ENCODE peak calls at places on chromosomes 11 and 22, in five cellular contexts. One of them, this sample, is unnamed.

GRCh38 chr11:70569173-70569890 is 171.0 kb downstream of the CTTN start:
- DNase-seq in OCI-LY7: no peak
- DNase-seq in HFFc6: no peak
- DNase-seq in coronary artery: no peak
- DNase-seq in endothelial cell: no peak
- DNase-seq in this sample: no peak

GRCh38 chr11:29183301-29183700 is 833.5 kb downstream of the KCNA4 start:
- DNase-seq in OCI-LY7: no peak
- DNase-seq in HFFc6: no peak
- DNase-seq in coronary artery: no peak
- DNase-seq in endothelial cell: no peak
- DNase-seq in this sample: no peak

GRCh38 chr22:41132555-41132954 is 40.2 kb downstream of the EP300 start:
- DNase-seq in OCI-LY7: no peak
- DNase-seq in HFFc6: no peak
- DNase-seq in coronary artery: no peak
- DNase-seq in endothelial cell: no peak
- DNase-seq in this sample: no peak

GRCh38 chr11:94814238-94814976 is 46.3 kb downstream of the AMOTL1 start:
- DNase-seq in OCI-LY7: no peak
- DNase-seq in HFFc6: no peak
- DNase-seq in coronary artery: no peak
- DNase-seq in endothelial cell: no peak
- DNase-seq in this sample: no peak

GRCh38 chr22:48959496-48959895 is 868.2 kb downstream of the BRD1 start:
- DNase-seq in OCI-LY7: no peak
- DNase-seq in HFFc6: no peak
- DNase-seq in coronary artery: peak; percentile 56
- DNase-seq in endothelial cell: no peak
- DNase-seq in this sample: no peak

GRCh38 chr11:85236211-85236610 is 390.9 kb downstream of the DLG2 start:
- DNase-seq in OCI-LY7: no peak
- DNase-seq in HFFc6: no peak
- DNase-seq in coronary artery: no peak
- DNase-seq in endothelial cell: no peak
- DNase-seq in this sample: no peak

GRCh38 chr11:6567371-6567745 is 36.1 kb downstream of the RRP8 start:
- DNase-seq in OCI-LY7: no peak
- DNase-seq in HFFc6: no peak
- DNase-seq in coronary artery: no peak
- DNase-seq in endothelial cell: no peak
- DNase-seq in this sample: no peak

GRCh38 chr11:112150517-112150916 is 13.4 kb downstream of the IL18 start:
- DNase-seq in OCI-LY7: no peak
- DNase-seq in HFFc6: no peak
- DNase-seq in coronary artery: no peak
- DNase-seq in endothelial cell: no peak
- DNase-seq in this sample: no peak

GRCh38 chr22:46557736-46558480 is 20.5 kb upstream of the CELSR1 start:
- DNase-seq in OCI-LY7: no peak
- DNase-seq in HFFc6: no peak
- DNase-seq in coronary artery: no peak
- DNase-seq in endothelial cell: no peak
- DNase-seq in this sample: no peak

GRCh38 chr11:11501546-11502274 is 120.1 kb downstream of the GALNT18 start:
- DNase-seq in OCI-LY7: no peak
- DNase-seq in HFFc6: no peak
- DNase-seq in coronary artery: no peak
- DNase-seq in endothelial cell: no peak
- DNase-seq in this sample: peak; percentile 48

GRCh38 chr22:30004101-30004500 is 76.2 kb upstream of the HORMAD2 start:
- DNase-seq in OCI-LY7: no peak
- DNase-seq in HFFc6: no peak
- DNase-seq in coronary artery: no peak
- DNase-seq in endothelial cell: no peak
- DNase-seq in this sample: no peak

GRCh38 chr11:94002226-94002625 is 18.9 kb upstream of the HEPHL1 start:
- DNase-seq in OCI-LY7: no peak
- DNase-seq in HFFc6: peak; percentile 20
- DNase-seq in coronary artery: no peak
- DNase-seq in endothelial cell: no peak
- DNase-seq in this sample: peak; percentile 76

GRCh38 chr11:63007920-63008319 is 7.7 kb downstream of the SLC22A8 start:
- DNase-seq in OCI-LY7: no peak
- DNase-seq in HFFc6: no peak
- DNase-seq in coronary artery: no peak
- DNase-seq in endothelial cell: no peak
- DNase-seq in this sample: no peak

GRCh38 chr22:36197065-36197440 is 4.6 kb downstream of the APOL4 start:
- DNase-seq in OCI-LY7: peak; percentile 80
- DNase-seq in HFFc6: no peak
- DNase-seq in coronary artery: peak; percentile 76
- DNase-seq in endothelial cell: peak; percentile 61
- DNase-seq in this sample: no peak

GRCh38 chr11:36258730-36259360 is 30.4 kb downstream of the COMMD9 start:
- DNase-seq in OCI-LY7: peak; percentile 12
- DNase-seq in HFFc6: peak; percentile 72
- DNase-seq in coronary artery: no peak
- DNase-seq in endothelial cell: peak; percentile 75
- DNase-seq in this sample: peak; percentile 57

GRCh38 chr22:26617251-26618199 is at the start of gene CRYBB1:
- DNase-seq in OCI-LY7: peak; percentile 56
- DNase-seq in HFFc6: no peak
- DNase-seq in coronary artery: no peak
- DNase-seq in endothelial cell: no peak
- DNase-seq in this sample: no peak

GRCh38 chr11:65551572-65552398 is 6.4 kb downstream of the LTBP3 start:
- DNase-seq in OCI-LY7: peak; percentile 91
- DNase-seq in HFFc6: no peak
- DNase-seq in coronary artery: no peak
- DNase-seq in endothelial cell: peak; percentile 71
- DNase-seq in this sample: no peak

GRCh38 chr11:112520293-112520692 is 259.6 kb upstream of the PLET1 start:
- DNase-seq in OCI-LY7: no peak
- DNase-seq in HFFc6: no peak
- DNase-seq in coronary artery: no peak
- DNase-seq in endothelial cell: no peak
- DNase-seq in this sample: no peak

GRCh38 chr11:76230392-76230791 is 24.1 kb upstream of the WNT11 start:
- DNase-seq in OCI-LY7: no peak
- DNase-seq in HFFc6: no peak
- DNase-seq in coronary artery: no peak
- DNase-seq in endothelial cell: no peak
- DNase-seq in this sample: no peak

GRCh38 chr11:36500315-36500721 is 9.8 kb downstream of the TRAF6 start:
- DNase-seq in OCI-LY7: no peak
- DNase-seq in HFFc6: peak; percentile 90
- DNase-seq in coronary artery: no peak
- DNase-seq in endothelial cell: no peak
- DNase-seq in this sample: peak; percentile 92

GRCh38 chr11:64878494-64879225 is at the start of gene EHD1:
- DNase-seq in OCI-LY7: peak; percentile 100
- DNase-seq in HFFc6: peak; percentile 94
- DNase-seq in coronary artery: peak; percentile 99
- DNase-seq in endothelial cell: peak; percentile 100
- DNase-seq in this sample: peak; percentile 84

GRCh38 chr11:104152941-104153340 is 11.0 kb downstream of the PDGFD start:
- DNase-seq in OCI-LY7: peak; percentile 18
- DNase-seq in HFFc6: no peak
- DNase-seq in coronary artery: no peak
- DNase-seq in endothelial cell: no peak
- DNase-seq in this sample: no peak

GRCh38 chr22:21067901-21068680 is 22.3 kb downstream of the LRRC74B start:
- DNase-seq in OCI-LY7: no peak
- DNase-seq in HFFc6: no peak
- DNase-seq in coronary artery: no peak
- DNase-seq in endothelial cell: no peak
- DNase-seq in this sample: no peak

GRCh38 chr11:774873-775592 is 2.3 kb downstream of the GATD1 start:
- DNase-seq in OCI-LY7: no peak
- DNase-seq in HFFc6: no peak
- DNase-seq in coronary artery: no peak
- DNase-seq in endothelial cell: no peak
- DNase-seq in this sample: peak; percentile 39

GRCh38 chr22:35203583-35203982 is 53.7 kb upstream of the HMGXB4 start:
- DNase-seq in OCI-LY7: no peak
- DNase-seq in HFFc6: no peak
- DNase-seq in coronary artery: no peak
- DNase-seq in endothelial cell: no peak
- DNase-seq in this sample: no peak

GRCh38 chr22:49789289-49790141 is 38.2 kb downstream of the BRD1 start:
- DNase-seq in OCI-LY7: no peak
- DNase-seq in HFFc6: peak; percentile 6
- DNase-seq in coronary artery: no peak
- DNase-seq in endothelial cell: peak; percentile 33
- DNase-seq in this sample: no peak

DNA sequence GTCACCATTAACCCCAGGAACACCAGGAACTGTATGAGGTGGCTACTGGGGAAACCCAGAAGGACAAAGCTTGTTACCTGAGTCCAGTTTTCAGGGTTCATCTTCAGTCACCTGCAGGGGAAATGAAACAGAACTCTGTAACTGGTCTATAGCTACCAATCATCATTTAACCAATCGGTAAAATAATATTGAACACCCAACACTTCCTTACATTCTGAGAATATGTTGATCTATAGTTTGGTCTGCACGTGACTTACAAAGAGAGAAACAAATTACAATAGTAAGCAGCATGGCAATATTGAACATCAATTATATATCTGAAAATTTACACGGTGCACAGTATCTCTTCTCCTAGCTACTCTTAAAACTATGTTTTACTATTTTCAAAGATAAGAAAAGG is at the start of gene OR6T1:
- DNase-seq in OCI-LY7: no peak
- DNase-seq in HFFc6: no peak
- DNase-seq in coronary artery: no peak
- DNase-seq in endothelial cell: no peak
- DNase-seq in this sample: no peak
- TF ChIP-seq CTCF in OCI-LY7: no peak
- TF ChIP-seq CTCF in HFFc6: no peak
- TF ChIP-seq CTCF in coronary artery: no peak
- TF ChIP-seq CTCF in endothelial cell: no peak
- TF ChIP-seq CTCF in this sample: no peak

DNA sequence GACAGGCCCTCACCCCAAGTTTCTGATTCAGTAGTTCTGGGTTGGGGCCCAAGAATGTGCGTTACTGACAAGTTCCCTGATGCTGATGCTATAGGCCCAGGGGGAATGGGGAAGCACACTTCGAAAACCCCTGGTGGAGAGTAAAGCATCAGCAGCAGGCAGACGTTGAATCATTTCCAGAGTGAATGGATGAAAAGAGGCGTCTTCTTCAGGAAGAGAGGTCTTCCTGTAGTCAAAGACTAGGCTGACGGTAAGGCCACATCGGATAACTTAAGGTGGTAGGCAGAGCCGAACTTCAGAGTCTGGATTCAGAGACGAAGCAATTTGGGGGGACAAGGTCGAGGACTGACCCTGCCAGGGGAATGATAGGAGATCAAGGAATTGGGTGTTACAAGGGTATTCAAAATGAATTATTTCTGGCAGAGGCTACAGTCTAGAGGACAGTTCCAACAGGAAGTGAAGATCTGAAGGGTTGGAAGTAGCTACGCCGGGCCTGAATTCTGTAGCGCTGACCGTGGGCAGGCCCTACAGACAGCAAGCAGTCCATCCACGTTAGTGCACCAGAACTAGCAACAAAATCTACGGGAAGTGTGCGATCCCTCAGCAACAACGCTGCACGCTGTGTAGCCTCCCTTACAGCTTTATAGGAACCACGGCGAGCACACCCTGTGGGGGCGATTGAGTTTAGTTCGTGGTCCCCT is 862 bp upstream of the CENATAC start:
- DNase-seq in OCI-LY7: peak; percentile 69
- DNase-seq in HFFc6: no peak
- DNase-seq in coronary artery: no peak
- DNase-seq in endothelial cell: peak; percentile 17
- DNase-seq in this sample: no peak
- TF ChIP-seq CTCF in OCI-LY7: peak; percentile 65
- TF ChIP-seq CTCF in HFFc6: peak; percentile 57
- TF ChIP-seq CTCF in coronary artery: no peak
- TF ChIP-seq CTCF in endothelial cell: peak; percentile 28
- TF ChIP-seq CTCF in this sample: peak; percentile 42

GRCh38 chr11:121455115-121455514 is 2.3 kb upstream of the SORL1-AS1 start:
- DNase-seq in OCI-LY7: no peak
- DNase-seq in HFFc6: no peak
- DNase-seq in coronary artery: no peak
- DNase-seq in endothelial cell: no peak
- DNase-seq in this sample: no peak

GRCh38 chr11:121458551-121458950 is 5.8 kb upstream of the SORL1-AS1 start:
- DNase-seq in OCI-LY7: no peak
- DNase-seq in HFFc6: no peak
- DNase-seq in coronary artery: no peak
- DNase-seq in endothelial cell: no peak
- DNase-seq in this sample: no peak

GRCh38 chr11:121453589-121454299 is 977 bp upstream of the SORL1-AS1 start:
- DNase-seq in OCI-LY7: peak; percentile 57
- DNase-seq in HFFc6: no peak
- DNase-seq in coronary artery: no peak
- DNase-seq in endothelial cell: no peak
- DNase-seq in this sample: no peak

GRCh38 chr11:121459413-121460041 is 6.8 kb upstream of the SORL1-AS1 start:
- DNase-seq in OCI-LY7: no peak
- DNase-seq in HFFc6: no peak
- DNase-seq in coronary artery: no peak
- DNase-seq in endothelial cell: no peak
- DNase-seq in this sample: no peak

GRCh38 chr11:121456816-121457431 is 4.2 kb upstream of the SORL1-AS1 start:
- DNase-seq in OCI-LY7: no peak
- DNase-seq in HFFc6: no peak
- DNase-seq in coronary artery: no peak
- DNase-seq in endothelial cell: no peak
- DNase-seq in this sample: no peak
- TF ChIP-seq CTCF in OCI-LY7: no peak
- TF ChIP-seq CTCF in HFFc6: no peak
- TF ChIP-seq CTCF in coronary artery: no peak
- TF ChIP-seq CTCF in endothelial cell: no peak
- TF ChIP-seq CTCF in this sample: no peak

DNA sequence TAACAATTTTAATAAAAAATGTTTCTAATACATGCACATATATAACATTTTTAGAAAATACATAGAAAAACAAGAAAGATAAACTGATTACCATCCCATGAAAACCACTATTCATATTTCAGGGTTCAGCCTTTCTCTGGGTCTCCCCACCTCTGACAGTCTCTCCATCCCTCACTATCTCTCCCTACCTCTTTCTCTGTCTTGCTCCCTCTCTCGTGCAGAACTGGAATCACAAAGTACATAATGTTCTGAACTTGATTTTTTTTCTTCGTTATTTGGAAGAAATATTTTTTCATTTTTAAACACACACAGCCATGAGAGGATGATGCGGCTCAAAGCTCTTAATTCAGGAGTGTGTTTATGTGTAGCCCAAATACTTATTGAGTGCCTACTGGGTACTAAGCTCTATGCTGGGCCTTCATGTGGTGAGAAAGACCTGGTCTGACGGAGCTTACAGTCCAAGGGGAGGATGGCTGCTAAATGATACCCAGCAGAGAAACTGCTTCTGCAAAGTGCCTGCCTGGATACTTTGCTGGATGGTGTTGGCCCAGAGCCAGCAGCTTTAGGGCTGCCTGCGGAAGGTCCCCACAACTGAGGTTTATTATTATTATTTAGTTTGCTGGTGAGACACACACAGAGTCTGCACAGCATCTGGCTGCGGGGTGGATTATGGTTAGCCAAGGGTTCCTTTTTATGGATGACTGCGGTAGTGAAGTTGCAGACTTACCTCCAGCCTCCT is 42.6 kb downstream of the SC5D start:
- DNase-seq in OCI-LY7: peak; percentile 43
- DNase-seq in HFFc6: peak; percentile 6
- DNase-seq in coronary artery: no peak
- DNase-seq in endothelial cell: no peak
- DNase-seq in this sample: no peak
- TF ChIP-seq CTCF in OCI-LY7: peak; percentile 78
- TF ChIP-seq CTCF in HFFc6: peak; percentile 43
- TF ChIP-seq CTCF in coronary artery: no peak
- TF ChIP-seq CTCF in endothelial cell: no peak
- TF ChIP-seq CTCF in this sample: peak; percentile 36

This sample was measured in foreskin keratinocyte.